ENCODE peak calls at places on chromosome 16, in seven cellular contexts. K is OCI-LY7; U is left colon; I is T-cell; E is CD4-positive, alpha-beta memory T cell; G is chondrocyte; O is H7. L is an unnamed sample.

GRCh38 chr16:12211870-12212690 is 235.5 kb downstream of the SNX29 start:
- DNase-seq in O (no peak), E (no peak), K (no peak), G (no peak), U (no peak), I (no peak), L (no peak)

GRCh38 chr16:87173294-87173883 is 143.8 kb downstream of the C16orf95 start:
- DNase-seq in E (no peak), U (no peak), K (no peak), O (no peak), I (no peak), G (no peak), L (no peak)

GRCh38 chr16:56848056-56848936 is 16.7 kb upstream of the SLC12A3 start:
- DNase-seq in O (no peak), G (no peak), U (no peak), K (no peak), E (no peak), I (no peak), L (no peak)

GRCh38 chr16:20001856-20002707 is 71.6 kb downstream of the GPR139 start:
- DNase-seq in G (no peak), O (no peak), K (no peak), I (no peak), U (no peak), E (no peak), L (no peak)

GRCh38 chr16:29745853-29746345 is at the start of gene C16orf54:
- DNase-seq in G (no peak), I (peak), K (no peak), O (peak), E (peak), U (peak), L (peak)

GRCh38 chr16:67672739-67673662 is 6.4 kb downstream of the C16orf86 start:
- DNase-seq in I (peak), E (peak), K (peak), O (peak), U (peak), G (no peak), L (no peak)

GRCh38 chr16:12255919-12256665 is 279.6 kb downstream of the SNX29 start:
- DNase-seq in E (no peak), I (no peak), K (peak), U (no peak), G (no peak), O (no peak), L (no peak)

GRCh38 chr16:87744750-87745514 is 20.9 kb downstream of the KLHDC4 start:
- DNase-seq in E (no peak), I (no peak), G (no peak), K (no peak), U (peak), O (peak), L (no peak)

GRCh38 chr16:28193530-28194423 is 18.0 kb downstream of the XPO6 start:
- DNase-seq in I (no peak), O (no peak), G (no peak), U (no peak), E (peak), K (no peak), L (no peak)